ENCODE peak calls at places on chromosomes 11 and 22, in four cellular contexts. One of them, this sample, is unnamed.
A peak's percentile ranks its signal among the peaks of the same experiment; 100 is the strongest.

GRCh38 chr11:37390566-37390965 is 792.5 kb upstream of the RAG2 start:
- DNase-seq in neural progenitor cell: no peak
- DNase-seq in left ventricle myocardium inferior: no peak
- DNase-seq in left lung: no peak
- DNase-seq in this sample: no peak

GRCh38 chr11:34774604-34775003 is 141.6 kb downstream of the APIP start:
- DNase-seq in neural progenitor cell: no peak
- DNase-seq in left ventricle myocardium inferior: no peak
- DNase-seq in left lung: no peak
- DNase-seq in this sample: no peak

GRCh38 chr11:44572884-44573283 is 7.4 kb downstream of the CD82 start:
- DNase-seq in neural progenitor cell: no peak
- DNase-seq in left ventricle myocardium inferior: no peak
- DNase-seq in left lung: no peak
- DNase-seq in this sample: no peak

GRCh38 chr11:285894-286220 is 3.1 kb upstream of the PGGHG start:
- DNase-seq in neural progenitor cell: peak; percentile 1
- DNase-seq in left ventricle myocardium inferior: no peak
- DNase-seq in left lung: peak; percentile 34
- DNase-seq in this sample: no peak

GRCh38 chr11:66421492-66422205 is 814 bp downstream of the NPAS4 start:
- DNase-seq in neural progenitor cell: peak; percentile 97
- DNase-seq in left ventricle myocardium inferior: peak; percentile 87
- DNase-seq in left lung: peak; percentile 89
- DNase-seq in this sample: peak; percentile 85

GRCh38 chr11:57885298-57886035 is 123.9 kb downstream of the CTNND1 start:
- DNase-seq in neural progenitor cell: peak; percentile 52
- DNase-seq in left ventricle myocardium inferior: no peak
- DNase-seq in left lung: no peak
- DNase-seq in this sample: no peak

GRCh38 chr11:9688716-9689511 is 25.0 kb downstream of the SWAP70 start:
- DNase-seq in neural progenitor cell: peak; percentile 52
- DNase-seq in left ventricle myocardium inferior: no peak
- DNase-seq in left lung: no peak
- DNase-seq in this sample: no peak

GRCh38 chr22:40602231-40602630 is 34.3 kb downstream of the MRTFA start:
- DNase-seq in neural progenitor cell: no peak
- DNase-seq in left ventricle myocardium inferior: no peak
- DNase-seq in left lung: no peak
- DNase-seq in this sample: no peak

GRCh38 chr22:18103527-18104269 is 6.9 kb upstream of the TUBA8 start:
- DNase-seq in neural progenitor cell: no peak
- DNase-seq in left ventricle myocardium inferior: no peak
- DNase-seq in left lung: no peak
- DNase-seq in this sample: peak; percentile 48

GRCh38 chr22:46539169-46539568 is 1.7 kb upstream of the CELSR1 start:
- DNase-seq in neural progenitor cell: no peak
- DNase-seq in left ventricle myocardium inferior: no peak
- DNase-seq in left lung: peak; percentile 77
- DNase-seq in this sample: peak; percentile 3

GRCh38 chr11:83249972-83250593 is 36.1 kb downstream of the CCDC90B start:
- DNase-seq in neural progenitor cell: peak; percentile 39
- DNase-seq in left ventricle myocardium inferior: no peak
- DNase-seq in left lung: no peak
- DNase-seq in this sample: no peak

GRCh38 chr11:95372097-95372656 is 141.2 kb upstream of the SESN3 start:
- DNase-seq in neural progenitor cell: no peak
- DNase-seq in left ventricle myocardium inferior: no peak
- DNase-seq in left lung: no peak
- DNase-seq in this sample: no peak

GRCh38 chr11:98455500-98456186 is 565.1 kb upstream of the CNTN5 start:
- DNase-seq in neural progenitor cell: peak; percentile 36
- DNase-seq in left ventricle myocardium inferior: no peak
- DNase-seq in left lung: no peak
- DNase-seq in this sample: no peak

GRCh38 chr11:68116892-68117435 is 4.2 kb downstream of the CHKA start:
- DNase-seq in neural progenitor cell: no peak
- DNase-seq in left ventricle myocardium inferior: no peak
- DNase-seq in left lung: no peak
- DNase-seq in this sample: no peak

GRCh38 chr11:61917357-61918109 is at the start of gene RAB3IL1:
- DNase-seq in neural progenitor cell: peak; percentile 90
- DNase-seq in left ventricle myocardium inferior: peak; percentile 78
- DNase-seq in left lung: peak; percentile 88
- DNase-seq in this sample: peak; percentile 82

GRCh38 chr11:70420496-70420895 is 22.2 kb downstream of the CTTN start:
- DNase-seq in neural progenitor cell: no peak
- DNase-seq in left ventricle myocardium inferior: no peak
- DNase-seq in left lung: no peak
- DNase-seq in this sample: no peak

GRCh38 chr11:68565768-68566167 is 105.2 kb downstream of the PPP6R3 start:
- DNase-seq in neural progenitor cell: no peak
- DNase-seq in left ventricle myocardium inferior: no peak
- DNase-seq in left lung: no peak
- DNase-seq in this sample: no peak

GRCh38 chr11:130070109-130070828 is 575 bp downstream of the APLP2 start:
- DNase-seq in neural progenitor cell: peak; percentile 67
- DNase-seq in left ventricle myocardium inferior: peak; percentile 42
- DNase-seq in left lung: peak; percentile 89
- DNase-seq in this sample: peak; percentile 53

GRCh38 chr11:18457435-18457834 is 1.8 kb downstream of the LDHAL6A start:
- DNase-seq in neural progenitor cell: no peak
- DNase-seq in left ventricle myocardium inferior: no peak
- DNase-seq in left lung: no peak
- DNase-seq in this sample: no peak

GRCh38 chr22:50139843-50140415 is 30.6 kb upstream of the PANX2 start:
- DNase-seq in neural progenitor cell: no peak
- DNase-seq in left ventricle myocardium inferior: no peak
- DNase-seq in left lung: no peak
- DNase-seq in this sample: no peak

GRCh38 chr11:109432105-109432504 is 10.1 kb downstream of the C11orf87 start:
- DNase-seq in neural progenitor cell: no peak
- DNase-seq in left ventricle myocardium inferior: no peak
- DNase-seq in left lung: no peak
- DNase-seq in this sample: no peak

GRCh38 chr11:126149759-126150236 is 61.7 kb downstream of the RPUSD4 start:
- DNase-seq in neural progenitor cell: no peak
- DNase-seq in left ventricle myocardium inferior: no peak
- DNase-seq in left lung: no peak
- DNase-seq in this sample: no peak

GRCh38 chr11:69383946-69384547 is 90.1 kb downstream of the MYEOV start:
- DNase-seq in neural progenitor cell: no peak
- DNase-seq in left ventricle myocardium inferior: no peak
- DNase-seq in left lung: peak; percentile 53
- DNase-seq in this sample: no peak

GRCh38 chr22:50016988-50017700 is 4.6 kb upstream of the IL17REL start:
- DNase-seq in neural progenitor cell: peak; percentile 1
- DNase-seq in left ventricle myocardium inferior: peak; percentile 6
- DNase-seq in left lung: peak; percentile 69
- DNase-seq in this sample: no peak

GRCh38 chr22:21590809-21591641 is 23.5 kb downstream of the UBE2L3 start:
- DNase-seq in neural progenitor cell: no peak
- DNase-seq in left ventricle myocardium inferior: no peak
- DNase-seq in left lung: no peak
- DNase-seq in this sample: no peak

GRCh38 chr11:44430140-44430539 is 120.2 kb upstream of the ALX4 start:
- DNase-seq in neural progenitor cell: no peak
- DNase-seq in left ventricle myocardium inferior: no peak
- DNase-seq in left lung: no peak
- DNase-seq in this sample: no peak

GRCh38 chr22:44595841-44596341 is 97.9 kb upstream of the RTL6 start:
- DNase-seq in neural progenitor cell: no peak
- DNase-seq in left ventricle myocardium inferior: no peak
- DNase-seq in left lung: no peak
- DNase-seq in this sample: no peak

GRCh38 chr22:29359469-29359868 is 28.9 kb downstream of the AP1B1 start:
- DNase-seq in neural progenitor cell: peak; percentile 71
- DNase-seq in left ventricle myocardium inferior: peak; percentile 58
- DNase-seq in left lung: no peak
- DNase-seq in this sample: peak; percentile 66

GRCh38 chr11:46099973-46100335 is 21.3 kb downstream of the PHF21A start:
- DNase-seq in neural progenitor cell: no peak
- DNase-seq in left ventricle myocardium inferior: no peak
- DNase-seq in left lung: no peak
- DNase-seq in this sample: no peak

GRCh38 chr22:31093956-31094622 is 13.0 kb downstream of the SMTN start:
- DNase-seq in neural progenitor cell: no peak
- DNase-seq in left ventricle myocardium inferior: peak; percentile 77
- DNase-seq in left lung: no peak
- DNase-seq in this sample: peak; percentile 54

GRCh38 chr11:70647188-70648166 is 249.1 kb downstream of the CTTN start:
- DNase-seq in neural progenitor cell: no peak
- DNase-seq in left ventricle myocardium inferior: no peak
- DNase-seq in left lung: peak; percentile 10
- DNase-seq in this sample: no peak

DNA sequence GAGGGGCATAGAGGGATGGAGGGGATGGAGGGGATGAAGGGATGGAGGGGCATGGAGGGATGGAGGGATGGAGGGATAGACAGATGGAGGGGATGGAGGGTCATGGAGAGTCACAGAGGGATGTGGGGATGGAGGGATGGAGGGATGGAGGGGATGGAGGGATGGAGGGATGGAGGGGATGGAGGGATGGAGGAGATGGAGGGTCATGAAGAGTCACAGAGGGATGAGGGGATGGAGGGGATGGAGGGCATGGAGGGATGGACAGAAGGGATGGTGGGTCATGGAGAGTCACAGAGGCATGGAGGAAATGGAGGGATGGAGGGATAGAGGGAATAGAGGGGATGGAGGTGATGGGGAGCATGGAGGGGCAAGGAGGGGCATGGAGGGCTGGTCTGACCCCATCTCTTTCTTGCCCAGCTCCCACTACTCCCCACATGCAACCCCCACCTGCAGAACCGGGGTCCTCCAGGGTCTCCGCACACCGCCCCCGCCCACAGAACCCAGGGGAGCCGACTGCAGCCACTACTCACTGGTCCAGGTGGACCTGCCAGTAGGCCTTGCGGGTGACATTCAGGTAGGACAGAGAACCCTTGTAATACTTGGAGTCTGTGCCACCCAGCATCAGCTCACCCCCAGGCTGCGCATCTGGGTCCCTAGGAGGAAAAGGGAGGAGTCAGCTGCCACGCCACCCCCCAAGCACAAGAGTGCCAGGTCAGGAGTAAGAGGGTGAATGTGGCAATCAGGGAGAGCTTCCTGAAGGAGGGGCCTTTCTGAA is 4.2 kb upstream of the IFITM10 start:
- DNase-seq in neural progenitor cell: no peak
- DNase-seq in left ventricle myocardium inferior: no peak
- DNase-seq in left lung: no peak
- DNase-seq in this sample: no peak
- H3K36me3 ChIP-seq in neural progenitor cell: no peaks in the 10 kb centered on the region
- H3K36me3 ChIP-seq in left ventricle myocardium inferior: peaks cover 64% of the 10 kb centered on the region
- H3K36me3 ChIP-seq in left lung: peaks cover 88% of the 10 kb centered on the region
- H3K36me3 ChIP-seq in this sample: peaks cover 4% of the 10 kb centered on the region

DNA sequence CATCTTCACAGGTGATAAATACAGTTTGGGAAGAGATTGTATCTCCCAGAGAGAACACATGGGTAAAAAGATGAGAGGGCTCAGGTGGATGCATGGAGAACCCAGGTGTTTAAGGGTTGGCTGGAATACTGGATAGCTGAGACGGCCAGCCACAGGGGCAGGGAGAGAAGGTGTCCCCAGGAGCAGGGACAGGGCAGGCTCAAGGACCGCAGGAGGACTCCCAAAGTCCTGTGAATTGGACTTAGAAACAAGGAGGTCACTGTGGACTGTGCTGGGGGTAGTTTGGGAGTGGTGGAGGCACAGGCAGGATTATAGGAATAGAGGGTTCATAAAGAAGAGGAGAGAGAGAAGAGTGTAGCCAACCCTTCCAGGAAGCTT is 103.8 kb upstream of the PARVA start:
- DNase-seq in neural progenitor cell: no peak
- DNase-seq in left ventricle myocardium inferior: no peak
- DNase-seq in left lung: no peak
- DNase-seq in this sample: no peak
- TF ChIP-seq CTCF in neural progenitor cell: no peak
- TF ChIP-seq CTCF in left ventricle myocardium inferior: no peak
- TF ChIP-seq CTCF in left lung: no peak
- TF ChIP-seq CTCF in this sample: no peak

GRCh38 chr22:26416670-26417270 is 12.3 kb upstream of the ASPHD2 start:
- DNase-seq in neural progenitor cell: peak; percentile 62
- DNase-seq in left ventricle myocardium inferior: no peak
- DNase-seq in left lung: no peak
- DNase-seq in this sample: peak; percentile 39

GRCh38 chr22:26414347-26414746 is 14.7 kb upstream of the ASPHD2 start:
- DNase-seq in neural progenitor cell: no peak
- DNase-seq in left ventricle myocardium inferior: no peak
- DNase-seq in left lung: no peak
- DNase-seq in this sample: no peak

GRCh38 chr22:26418620-26419019 is 10.4 kb upstream of the ASPHD2 start:
- DNase-seq in neural progenitor cell: no peak
- DNase-seq in left ventricle myocardium inferior: no peak
- DNase-seq in left lung: no peak
- DNase-seq in this sample: no peak

GRCh38 chr22:26416256-26416655 is 12.8 kb upstream of the ASPHD2 start:
- DNase-seq in neural progenitor cell: no peak
- DNase-seq in left ventricle myocardium inferior: no peak
- DNase-seq in left lung: no peak
- DNase-seq in this sample: no peak

GRCh38 chr22:26417406-26417805 is 11.7 kb upstream of the ASPHD2 start:
- DNase-seq in neural progenitor cell: no peak
- DNase-seq in left ventricle myocardium inferior: no peak
- DNase-seq in left lung: no peak
- DNase-seq in this sample: no peak
- H3K4me3 ChIP-seq in neural progenitor cell: no peak overlapping the region
- H3K4me3 ChIP-seq in left ventricle myocardium inferior: no peak overlapping the region
- H3K4me3 ChIP-seq in left lung: no peak overlapping the region
- H3K4me3 ChIP-seq in this sample: no peak overlapping the region

DNA sequence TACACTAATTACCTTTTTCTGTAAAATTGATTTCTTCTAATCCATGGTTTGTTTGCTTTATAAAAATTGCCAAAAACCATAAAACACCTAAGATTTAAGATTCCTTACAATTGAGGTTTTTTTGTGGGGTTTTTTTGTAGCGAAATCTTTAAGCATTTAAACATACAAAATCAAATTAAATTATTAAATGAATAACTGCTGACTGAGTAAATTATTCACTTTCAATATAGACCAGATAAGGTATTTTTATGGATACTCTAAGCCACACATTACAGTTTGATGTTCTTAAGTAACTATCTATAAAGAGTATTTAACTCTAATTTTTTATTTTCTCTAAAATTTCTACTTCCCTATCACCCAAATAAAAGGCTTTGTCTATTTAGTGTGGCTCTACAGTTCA is 55.5 kb downstream of the PIK3C2A start:
- DNase-seq in neural progenitor cell: no peak
- DNase-seq in left ventricle myocardium inferior: no peak
- DNase-seq in left lung: no peak
- DNase-seq in this sample: no peak
- H3K36me3 ChIP-seq in neural progenitor cell: peaks cover 5% of the 10 kb centered on the region
- H3K36me3 ChIP-seq in left ventricle myocardium inferior: peaks cover 15% of the 10 kb centered on the region
- H3K36me3 ChIP-seq in left lung: peaks cover 19% of the 10 kb centered on the region
- H3K36me3 ChIP-seq in this sample: peaks cover 16% of the 10 kb centered on the region